ENCODE peak calls at places on chromosomes 6 and 20, in ten cellular contexts. F is stimulated activated CD8-positive, alpha-beta memory T cell treated with anti-CD3 and anti-CD28 coated beads, Interleukin-7, amount 100 ng/mL, for 4 hours; H is MCF 10A; J is stimulated activated naive CD8-positive, alpha-beta T cell treated with anti-CD3 and anti-CD28 coated beads, Interleukin-15, Interleukin-2, amounts not matched to agents 100 U/mL and 50 U/mL, for 24 hours; P is transverse colon; B is SK-N-DZ; E is activated CD4-positive, alpha-beta memory T cell treated with anti-CD3 and anti-CD28 coated beads for 36 hours; Q is NCI-H460; S is T47D; X is G401. L is an unnamed sample.

GRCh38 chr20:16216227-16217210 is 356.7 kb downstream of the KIF16B start:
- DNase-seq in X (no peak), Q (no peak), B (peak; percentile 97), J (no peak), F (no peak), P (no peak), H (peak; percentile 42), S (no peak), E (no peak), L (no peak)

GRCh38 chr6:85015396-85015990 is 251.1 kb upstream of the TBX18 start:
- DNase-seq in X (peak; percentile 6), F (no peak), E (no peak), H (peak; percentile 64), P (peak; percentile 8), J (peak; percentile 4), S (peak; percentile 16), Q (peak; percentile 24), B (peak; percentile 48), L (peak; percentile 25)

GRCh38 chr6:119209452-119210205 is 131.2 kb upstream of the FAM184A start:
- DNase-seq in E (no peak), H (no peak), F (no peak), B (no peak), J (no peak), P (no peak), Q (no peak), X (no peak), S (no peak), L (no peak)

GRCh38 chr6:164108869-164109769 is 694.6 kb downstream of the QKI start:
- DNase-seq in S (no peak), P (no peak), F (no peak), H (peak; percentile 93), X (no peak), J (no peak), E (no peak), Q (no peak), B (no peak), L (peak; percentile 44)

GRCh38 chr6:6881438-6882267 is 226.1 kb upstream of the RREB1 start:
- DNase-seq in J (no peak), E (no peak), Q (no peak), P (no peak), X (no peak), H (no peak), S (no peak), B (no peak), F (no peak), L (no peak)

GRCh38 chr20:1122388-1123315 is 4.2 kb downstream of the PSMF1 start:
- DNase-seq in Q (peak; percentile 68), S (no peak), J (no peak), E (peak; percentile 39), X (peak; percentile 11), F (no peak), H (peak; percentile 81), P (peak; percentile 39), B (no peak), L (peak; percentile 68)

GRCh38 chr6:106757267-106757666 is 127.9 kb downstream of the QRSL1 start:
- DNase-seq in J (no peak), S (no peak), H (peak; percentile 22), X (no peak), B (no peak), F (no peak), E (no peak), P (no peak), Q (no peak), L (peak; percentile 52)

GRCh38 chr6:130843575-130844320 is 16.5 kb downstream of the SMLR1 start:
- DNase-seq in P (no peak), B (peak; percentile 29), J (no peak), E (no peak), S (peak; percentile 30), H (peak; percentile 71), F (no peak), X (peak; percentile 18), Q (peak; percentile 52), L (peak; percentile 16)

GRCh38 chr6:2651966-2652365 is 98.8 kb downstream of the MYLK4 start:
- DNase-seq in X (no peak), S (no peak), Q (no peak), J (no peak), P (no peak), B (no peak), F (no peak), H (no peak), E (no peak), L (no peak)

GRCh38 chr6:135182120-135182992 is 1.2 kb downstream of the MYB start:
- DNase-seq in P (peak; percentile 47), H (no peak), F (peak; percentile 54), X (no peak), J (peak; percentile 68), B (peak; percentile 35), E (peak; percentile 62), Q (no peak), S (no peak), L (no peak)

GRCh38 chr6:16519265-16520242 is 241.7 kb downstream of the ATXN1 start:
- DNase-seq in S (no peak), H (no peak), P (peak; percentile 12), F (no peak), X (peak; percentile 68), J (no peak), Q (no peak), B (no peak), E (no peak), L (peak; percentile 61)

L was measured in body of pancreas.